ENCODE peak calls at places on chromosomes 3 and 15, in four cellular contexts. Q is AG09309, W is caudate nucleus, N is skeletal muscle cell. R is an unnamed sample.

GRCh38 chr3:169131695-169132464 is 531.6 kb downstream of the MECOM start:
- DNase-seq in Q (no peak), W (no peak), N (no peak), R (no peak)

GRCh38 chr3:126351771-126352475 is 5.3 kb downstream of the KLF15 start:
- DNase-seq in Q (no peak), W (no peak), N (no peak), R (peak; percentile 21)

GRCh38 chr3:127959873-127960272 is 44.8 kb downstream of the KBTBD12 start:
- DNase-seq in Q (no peak), W (no peak), N (no peak), R (peak; percentile 7)

GRCh38 chr3:56467108-56467507 is 1.2 kb downstream of the ERC2 start:
- DNase-seq in Q (no peak), W (peak; percentile 79), N (peak; percentile 19), R (peak; percentile 93)

GRCh38 chr3:12352253-12352652 is 63.4 kb downstream of the PPARG start:
- DNase-seq in Q (no peak), W (no peak), N (no peak), R (no peak)

GRCh38 chr3:37984596-37984995 is 6.0 kb upstream of the VILL start:
- DNase-seq in Q (no peak), W (no peak), N (no peak), R (no peak)

GRCh38 chr3:33134026-33134625 is 20.3 kb downstream of the CRTAP start:
- DNase-seq in Q (no peak), W (no peak), N (no peak), R (no peak)

GRCh38 chr3:50550079-50550736 is 17.3 kb downstream of the C3orf18 start:
- DNase-seq in Q (no peak), W (no peak), N (no peak), R (peak; percentile 42)

GRCh38 chr3:187264051-187264450 is 27.5 kb downstream of the MASP1 start:
- DNase-seq in Q (no peak), W (no peak), N (no peak), R (no peak)

GRCh38 chr3:121243208-121243607 is 302.6 kb downstream of the POLQ start:
- DNase-seq in Q (no peak), W (no peak), N (no peak), R (no peak)

GRCh38 chr3:119695480-119695879 is 7.3 kb upstream of the CFAP91 start:
- DNase-seq in Q (no peak), W (no peak), N (no peak), R (no peak)

GRCh38 chr3:10363935-10364334 is 43.0 kb upstream of the SEC13 start:
- DNase-seq in Q (no peak), W (no peak), N (no peak), R (no peak)

GRCh38 chr15:76168237-76168984 is 108.6 kb downstream of the TMEM266 start:
- DNase-seq in Q (no peak), W (no peak), N (no peak), R (no peak)

GRCh38 chr3:9257092-9257491 is 7.6 kb upstream of the SRGAP3 start:
- DNase-seq in Q (no peak), W (no peak), N (no peak), R (no peak)

GRCh38 chr3:3686907-3687648 is 112.2 kb upstream of the LRRN1 start:
- DNase-seq in Q (no peak), W (no peak), N (no peak), R (no peak)

GRCh38 chr3:100737334-100737733 is 28.0 kb downstream of the TFG start:
- DNase-seq in Q (no peak), W (no peak), N (no peak), R (peak; percentile 11)

GRCh38 chr3:177836671-177837070 is 639.4 kb upstream of the TBL1XR1 start:
- DNase-seq in Q (no peak), W (no peak), N (no peak), R (no peak)

GRCh38 chr15:85451099-85451700 is 70.8 kb downstream of the AKAP13 start:
- DNase-seq in Q (no peak), W (no peak), N (no peak), R (no peak)

GRCh38 chr15:70853855-70854668 is at the start of gene LARP6:
- DNase-seq in Q (no peak), W (peak; percentile 67), N (no peak), R (peak; percentile 30)

GRCh38 chr3:155018621-155019330 is 61.3 kb upstream of the MME start:
- DNase-seq in Q (no peak), W (no peak), N (no peak), R (no peak)

GRCh38 chr3:58567251-58567515 is 10.0 kb downstream of the FAM107A start:
- DNase-seq in Q (no peak), W (no peak), N (no peak), R (no peak)

GRCh38 chr3:117910820-117911524 is 1123.7 kb downstream of the IGSF11 start:
- DNase-seq in Q (no peak), W (no peak), N (no peak), R (no peak)

GRCh38 chr3:99943931-99944761 is 126.5 kb downstream of the CMSS1 start:
- DNase-seq in Q (no peak), W (no peak), N (no peak), R (no peak)

GRCh38 chr3:31106204-31106603 is 211.7 kb upstream of the GADL1 start:
- DNase-seq in Q (peak; percentile 74), W (no peak), N (peak; percentile 84), R (peak; percentile 31)

GRCh38 chr15:75161106-75161505 is 40.6 kb upstream of the C15orf39 start:
- DNase-seq in Q (no peak), W (no peak), N (no peak), R (no peak)

GRCh38 chr3:85781806-85782205 is 823.0 kb downstream of the CADM2 start:
- DNase-seq in Q (no peak), W (no peak), N (no peak), R (no peak)

GRCh38 chr3:48088056-48088748 is 72.0 kb upstream of the MAP4 start:
- DNase-seq in Q (no peak), W (no peak), N (no peak), R (peak; percentile 26)

GRCh38 chr3:36698314-36698713 is 66.0 kb downstream of the DCLK3 start:
- DNase-seq in Q (no peak), W (no peak), N (no peak), R (no peak)

GRCh38 chr3:53234130-53234840 is 21.5 kb downstream of the TKT start:
- DNase-seq in Q (no peak), W (no peak), N (no peak), R (no peak)

GRCh38 chr15:41336549-41336948 is 3.9 kb downstream of the NUSAP1 start:
- DNase-seq in Q (no peak), W (no peak), N (no peak), R (no peak)

GRCh38 chr15:91426412-91426811 is 326.4 kb downstream of the SV2B start:
- DNase-seq in Q (no peak), W (no peak), N (no peak), R (no peak)

GRCh38 chr15:62802612-62803011 is 239.9 kb upstream of the TPM1 start:
- DNase-seq in Q (no peak), W (no peak), N (no peak), R (no peak)